ENCODE peak calls at places on chromosomes 6 and 20, in five cellular contexts. M is stimulated activated naive B cell treated with anti-CD40 and anti-IgM and Interleukin-4, amounts not matched to agents 10 μg/mL and 1 μg/mL and 100 μg/mL, for 72 hours; F is NCI-H2081; K is GM23248; D is AG04450. O is an unnamed sample.

GRCh38 chr6:110513001-110513400 is 36.6 kb upstream of the SLC22A16 start:
- DNase-seq in M (no peak), F (peak), K (no peak), D (no peak), O (no peak)

GRCh38 chr6:106477790-106478189 is 117.3 kb downstream of the CRYBG1 start:
- DNase-seq in M (no peak), F (peak), K (no peak), D (no peak), O (no peak)

GRCh38 chr6:22298393-22299010 is 1.7 kb upstream of the PRL start:
- DNase-seq in M (no peak), F (no peak), K (peak), D (no peak), O (no peak)

GRCh38 chr20:18679020-18679419 is 91.2 kb downstream of the DTD1 start:
- DNase-seq in M (no peak), F (peak), K (peak), D (no peak), O (no peak)

GRCh38 chr6:36760685-36761435 is 63.2 kb downstream of the RAB44 start:
- DNase-seq in M (no peak), F (no peak), K (no peak), D (no peak), O (no peak)

GRCh38 chr20:54244113-54244512 is 36.2 kb downstream of the PFDN4 start:
- DNase-seq in M (no peak), F (no peak), K (no peak), D (no peak), O (no peak)

GRCh38 chr20:34528921-34529297 is 12.7 kb downstream of the DYNLRB1 start:
- DNase-seq in M (no peak), F (no peak), K (peak), D (no peak), O (no peak)

GRCh38 chr20:2741881-2742280 is 49.3 kb downstream of the EBF4 start:
- DNase-seq in M (no peak), F (no peak), K (no peak), D (no peak), O (peak)

GRCh38 chr6:18211338-18211737 is 53.0 kb downstream of the DEK start:
- DNase-seq in M (peak), F (no peak), K (no peak), D (no peak), O (no peak)

GRCh38 chr6:40661726-40662125 is 74.6 kb upstream of the LRFN2 start:
- DNase-seq in M (no peak), F (peak), K (no peak), D (no peak), O (no peak)

GRCh38 chr6:43936476-43936875 is 166.5 kb downstream of the VEGFA start:
- DNase-seq in M (no peak), F (no peak), K (peak), D (no peak), O (no peak)

GRCh38 chr6:21949211-21949801 is 347.5 kb downstream of the PRL start:
- DNase-seq in M (no peak), F (no peak), K (no peak), D (no peak), O (no peak)

GRCh38 chr20:33305591-33306057 is 22.6 kb downstream of the BPIFB1 start:
- DNase-seq in M (no peak), F (no peak), K (peak), D (no peak), O (no peak)

GRCh38 chr6:38248500-38249234 is 391.1 kb downstream of the BTBD9 start:
- DNase-seq in M (no peak), F (no peak), K (no peak), D (no peak), O (no peak)

GRCh38 chr6:129863664-129864063 is 2.5 kb upstream of the TMEM244 start:
- DNase-seq in M (no peak), F (no peak), K (peak), D (peak), O (no peak)

GRCh38 chr6:55327169-55327568 is at the start of gene GFRAL:
- DNase-seq in M (no peak), F (no peak), K (no peak), D (no peak), O (no peak)

GRCh38 chr6:167210375-167211295 is 52.9 kb upstream of the GPR31 start:
- DNase-seq in M (no peak), F (no peak), K (no peak), D (no peak), O (no peak)

GRCh38 chr6:131116755-131117360 is 18.4 kb upstream of the AKAP7 start:
- DNase-seq in M (no peak), F (peak), K (peak), D (peak), O (no peak)

GRCh38 chr6:125104425-125104824 is 49.1 kb upstream of the TPD52L1 start:
- DNase-seq in M (no peak), F (peak), K (peak), D (peak), O (no peak)

O was measured in right atrium auricular region.